ENCODE peak calls at places on chromosomes 7 and 10, in six cellular contexts. H is A549, N is GM12878, C is HEK293T, B is IMR-90, A is HepG2. J is an unnamed sample.

GRCh38 chr10:95788830-95789229 is 32.9 kb downstream of the ENTPD1 start:
- DNase-seq in H (no peak), N (no peak), C (no peak), B (peak; percentile 85), A (no peak), J (no peak)

GRCh38 chr7:139679731-139680594 is 97.8 kb downstream of the HIPK2 start:
- DNase-seq in H (peak; percentile 59), N (no peak), C (no peak), B (peak; percentile 86), A (peak; percentile 80), J (no peak)

GRCh38 chr7:23938937-23939552 is 229.0 kb downstream of the STK31 start:
- DNase-seq in H (peak; percentile 20), N (no peak), C (peak; percentile 64), B (peak; percentile 11), A (peak; percentile 33), J (peak; percentile 27)

GRCh38 chr7:147579148-147579547 is 1011.4 kb upstream of the C7orf33 start:
- DNase-seq in H (no peak), N (no peak), C (no peak), B (no peak), A (no peak), J (no peak)

GRCh38 chr10:86757110-86757790 is 831 bp downstream of the BMPR1A start:
- DNase-seq in H (peak; percentile 59), N (no peak), C (peak; percentile 25), B (peak; percentile 65), A (peak; percentile 62), J (no peak)

GRCh38 chr10:130021373-130021950 is 57.4 kb upstream of the EBF3 start:
- DNase-seq in H (no peak), N (no peak), C (no peak), B (peak; percentile 87), A (no peak), J (no peak)

GRCh38 chr10:122113161-122113944 is 124.4 kb downstream of the TACC2 start:
- DNase-seq in H (peak; percentile 88), N (no peak), C (peak; percentile 87), B (peak; percentile 68), A (peak; percentile 78), J (peak; percentile 15)

GRCh38 chr7:124089621-124090020 is 56.8 kb upstream of the TMEM229A start:
- DNase-seq in H (no peak), N (no peak), C (no peak), B (no peak), A (no peak), J (no peak)

GRCh38 chr10:30581779-30582380 is 47.7 kb downstream of the LYZL2 start:
- DNase-seq in H (peak; percentile 64), N (no peak), C (peak; percentile 46), B (peak; percentile 54), A (peak; percentile 51), J (peak; percentile 68)

GRCh38 chr7:155807013-155807804 is 5.1 kb downstream of the SHH start:
- DNase-seq in H (no peak), N (no peak), C (no peak), B (no peak), A (no peak), J (no peak)

GRCh38 chr10:91043173-91043910 is 122.5 kb upstream of the ANKRD1 start:
- DNase-seq in H (peak; percentile 25), N (peak; percentile 3), C (peak; percentile 32), B (peak; percentile 16), A (peak; percentile 51), J (peak; percentile 16)

DNA sequence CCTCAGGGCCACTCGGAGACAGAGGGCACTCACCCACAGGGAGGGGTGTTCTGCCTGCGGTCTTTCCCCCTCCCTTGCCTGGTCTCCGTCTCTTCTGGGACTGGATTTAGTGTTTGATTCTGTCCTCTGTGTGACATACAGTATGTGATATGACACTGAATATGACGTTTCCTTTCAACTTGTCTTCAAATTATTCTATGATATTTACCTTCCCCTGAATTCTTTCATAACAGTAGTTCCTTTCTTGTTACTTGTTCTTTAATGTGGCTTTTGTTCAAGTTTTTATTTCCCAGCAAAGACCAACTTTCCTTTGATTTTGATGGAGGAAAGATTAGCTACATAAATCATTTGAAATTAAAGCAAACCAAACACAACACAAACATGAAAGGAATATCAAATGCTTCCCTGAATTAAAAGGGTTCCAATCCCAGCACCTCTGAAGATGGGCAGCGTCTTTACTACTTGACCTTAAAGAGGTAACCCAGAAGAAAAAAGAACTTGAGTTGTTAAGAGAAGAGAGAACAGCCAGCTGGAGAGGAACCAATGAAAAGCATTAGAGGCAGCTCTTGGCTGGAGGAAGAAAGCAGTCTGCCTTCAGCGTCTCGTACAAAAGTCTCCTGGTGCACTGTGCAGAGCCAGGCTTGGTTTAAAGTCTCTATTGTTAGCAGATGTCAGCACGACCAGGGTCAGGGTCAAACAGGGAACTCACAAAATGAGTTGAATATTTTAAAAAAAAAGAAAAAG is 18.3 kb upstream of the RHEB start:
- DNase-seq in H (no peak), N (no peak), C (no peak), B (peak; percentile 18), A (no peak), J (no peak)
- TF ChIP-seq BHLHE40 in H (no peak), N (no peak), C (no peak), B (no peak), A (no peak), J (no peak)

DNA sequence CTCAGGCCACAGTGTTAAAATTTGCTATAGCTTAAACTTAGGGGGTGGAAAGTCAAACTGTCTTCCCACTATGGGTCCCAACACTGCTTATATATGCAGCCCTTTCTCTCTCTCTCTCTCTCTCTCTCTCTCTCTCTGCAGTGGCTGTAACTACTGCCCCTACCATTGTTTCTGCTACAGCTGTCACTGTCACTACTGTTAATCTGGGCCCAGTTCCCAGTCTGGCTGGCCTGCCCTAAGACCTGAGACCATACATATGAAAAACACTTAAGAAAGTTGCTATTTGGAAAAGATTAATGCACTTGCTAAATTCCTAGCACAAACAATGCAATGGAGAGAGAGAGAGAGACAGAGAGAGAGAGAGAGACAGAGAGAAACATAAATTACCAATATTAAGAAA is 78.6 kb downstream of the THSD7A start:
- DNase-seq in H (no peak), N (no peak), C (no peak), B (no peak), A (no peak), J (no peak)
- TF ChIP-seq BHLHE40 in H (no peak), N (no peak), C (no peak), B (no peak), A (no peak), J (no peak)

DNA sequence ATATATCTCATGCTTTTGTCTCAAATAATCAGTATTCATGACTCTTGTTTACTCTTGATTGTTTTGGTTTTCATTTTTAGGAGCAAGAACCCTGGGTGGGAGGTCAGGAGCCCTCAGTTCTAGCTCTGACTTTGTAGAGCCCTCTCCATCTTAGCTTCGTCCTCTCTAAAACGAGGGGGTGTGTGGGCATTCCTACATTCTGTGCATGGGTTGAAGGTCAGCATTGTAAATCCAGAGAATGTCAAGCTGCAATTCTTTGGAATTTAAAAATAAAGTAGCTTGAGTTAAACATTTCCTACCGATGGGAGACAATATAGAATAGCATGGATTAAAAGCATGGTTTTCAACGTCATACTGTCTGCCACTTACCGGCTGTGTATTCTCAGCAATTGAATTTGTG is 128.3 kb downstream of the PRPF18 start:
- DNase-seq in H (no peak), N (no peak), C (no peak), B (no peak), A (no peak), J (no peak)
- TF ChIP-seq BHLHE40 in H (no peak), N (no peak), C (no peak), B (no peak), A (no peak), J (no peak)

GRCh38 chr7:50679218-50680007 is 103.3 kb downstream of the GRB10 start:
- DNase-seq in H (peak; percentile 41), N (no peak), C (peak; percentile 22), B (peak; percentile 43), A (peak; percentile 60), J (peak; percentile 25)
- TF ChIP-seq BHLHE40 in H (no peak), N (no peak), C (no peak), B (no peak), A (no peak), J (no peak)

DNA sequence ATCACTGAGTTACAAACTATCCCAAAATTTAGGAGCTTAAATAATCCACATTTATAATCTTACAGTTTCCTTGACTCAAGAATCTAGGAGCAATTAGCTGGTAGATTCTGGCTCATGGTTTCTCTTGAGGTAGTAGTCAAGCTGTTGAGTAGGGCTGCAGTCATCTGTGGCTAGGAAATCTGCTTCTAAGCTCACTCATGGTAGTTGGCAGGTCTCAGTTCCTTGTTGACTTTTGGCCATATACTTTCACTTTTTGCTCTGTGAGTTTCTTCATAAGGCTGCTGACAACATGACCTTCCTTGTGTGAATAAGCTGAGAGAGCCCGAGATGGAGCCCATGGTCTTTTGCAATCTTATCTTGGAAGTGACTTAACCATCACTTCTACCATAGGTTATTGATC is 10.8 kb upstream of the ETV1 start:
- DNase-seq in H (no peak), N (no peak), C (no peak), B (no peak), A (no peak), J (no peak)
- TF ChIP-seq BHLHE40 in H (no peak), N (no peak), C (no peak), B (no peak), A (no peak), J (no peak)

GRCh38 chr7:74043523-74043951 is 15.6 kb downstream of the ELN start:
- DNase-seq in H (no peak), N (no peak), C (no peak), B (peak; percentile 64), A (no peak), J (no peak)
- TF ChIP-seq BHLHE40 in H (no peak), N (no peak), C (no peak), B (no peak), A (no peak), J (no peak)

DNA sequence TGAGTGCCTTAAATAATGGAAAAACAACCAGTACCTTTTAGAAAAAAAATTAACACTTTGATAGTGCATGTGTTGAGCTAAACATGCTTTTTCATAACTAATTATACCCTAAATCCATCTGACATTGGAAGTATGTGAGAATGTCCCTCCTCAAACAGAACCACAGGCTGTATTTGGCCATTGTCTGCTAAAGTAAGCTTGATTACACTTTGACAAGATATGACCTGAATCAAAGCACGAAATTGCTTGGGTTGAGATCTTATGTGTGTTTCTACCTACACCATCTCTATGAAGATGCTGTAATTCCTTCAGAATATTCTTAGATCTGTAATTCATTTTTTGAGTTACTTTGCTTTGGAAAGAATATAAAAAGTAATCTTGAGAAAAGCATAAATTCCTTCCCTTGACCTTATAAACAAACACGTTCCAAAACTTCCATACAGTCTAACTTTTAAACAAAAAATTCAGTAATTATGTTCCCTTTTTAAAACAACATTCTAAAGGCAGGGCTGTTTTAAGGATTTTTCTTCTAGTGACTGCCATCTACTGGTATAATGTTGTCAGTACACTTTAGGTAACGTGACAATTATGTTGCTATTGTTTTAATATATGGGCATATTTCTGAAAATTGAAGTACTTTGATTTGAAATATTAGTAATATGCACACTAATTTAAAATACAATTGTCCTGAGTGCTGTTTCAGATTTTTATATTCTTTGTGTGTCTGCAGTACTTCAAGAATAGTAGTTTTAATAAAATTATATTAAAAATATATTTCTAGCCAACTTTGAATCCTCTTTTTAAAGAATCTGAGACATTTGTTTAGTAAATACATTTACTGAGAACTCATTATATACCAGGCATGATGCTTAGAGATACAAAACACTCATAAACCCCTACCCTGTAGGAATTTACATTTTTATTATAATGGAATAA is 20.9 kb downstream of the CD36 start:
- DNase-seq in H (peak; percentile 30), N (no peak), C (peak; percentile 12), B (peak; percentile 62), A (peak; percentile 26), J (peak; percentile 24)
- TF ChIP-seq BHLHE40 in H (no peak), N (no peak), C (no peak), B (no peak), A (no peak), J (no peak)